ENCODE peak calls at places on chromosomes 1 and 21, in seven cellular contexts. One of them, this sample, is unnamed.

GRCh38 chr1:93394514-93394913 is 48.8 kb downstream of the DR1 start:
- DNase-seq in tibial nerve: no peak
- DNase-seq in heart left ventricle: no peak
- DNase-seq in foreskin fibroblast: peak; percentile 15
- DNase-seq in mammary epithelial cell: no peak
- DNase-seq in epithelial cell of esophagus: peak; percentile 21
- DNase-seq in fibroblast of pulmonary artery: peak; percentile 14
- DNase-seq in this sample: no peak

GRCh38 chr1:185439727-185440415 is 122.8 kb upstream of the IVNS1ABP start:
- DNase-seq in tibial nerve: no peak
- DNase-seq in heart left ventricle: no peak
- DNase-seq in foreskin fibroblast: peak; percentile 91
- DNase-seq in mammary epithelial cell: peak; percentile 89
- DNase-seq in epithelial cell of esophagus: peak; percentile 98
- DNase-seq in fibroblast of pulmonary artery: peak; percentile 70
- DNase-seq in this sample: peak; percentile 67

GRCh38 chr1:54335396-54336056 is 70.7 kb downstream of the SSBP3 start:
- DNase-seq in tibial nerve: peak; percentile 54
- DNase-seq in heart left ventricle: peak; percentile 84
- DNase-seq in foreskin fibroblast: peak; percentile 96
- DNase-seq in mammary epithelial cell: peak; percentile 54
- DNase-seq in epithelial cell of esophagus: peak; percentile 84
- DNase-seq in fibroblast of pulmonary artery: peak; percentile 97
- DNase-seq in this sample: peak; percentile 84

GRCh38 chr1:94983343-94983742 is 56.4 kb upstream of the CNN3 start:
- DNase-seq in tibial nerve: no peak
- DNase-seq in heart left ventricle: no peak
- DNase-seq in foreskin fibroblast: peak; percentile 77
- DNase-seq in mammary epithelial cell: peak; percentile 56
- DNase-seq in epithelial cell of esophagus: peak; percentile 89
- DNase-seq in fibroblast of pulmonary artery: peak; percentile 71
- DNase-seq in this sample: peak; percentile 83

GRCh38 chr1:16175610-16176553 is 20.0 kb upstream of the EPHA2 start:
- DNase-seq in tibial nerve: peak; percentile 86
- DNase-seq in heart left ventricle: peak; percentile 92
- DNase-seq in foreskin fibroblast: peak; percentile 97
- DNase-seq in mammary epithelial cell: peak; percentile 77
- DNase-seq in epithelial cell of esophagus: peak; percentile 69
- DNase-seq in fibroblast of pulmonary artery: peak; percentile 87
- DNase-seq in this sample: peak; percentile 92

GRCh38 chr1:108201682-108202081 is 1.5 kb upstream of the SLC25A24 start:
- DNase-seq in tibial nerve: no peak
- DNase-seq in heart left ventricle: no peak
- DNase-seq in foreskin fibroblast: no peak
- DNase-seq in mammary epithelial cell: no peak
- DNase-seq in epithelial cell of esophagus: no peak
- DNase-seq in fibroblast of pulmonary artery: no peak
- DNase-seq in this sample: no peak

GRCh38 chr21:30714436-30714835 is 4.1 kb downstream of the KRTAP21-3 start:
- DNase-seq in tibial nerve: no peak
- DNase-seq in heart left ventricle: no peak
- DNase-seq in foreskin fibroblast: no peak
- DNase-seq in mammary epithelial cell: peak; percentile 70
- DNase-seq in epithelial cell of esophagus: no peak
- DNase-seq in fibroblast of pulmonary artery: no peak
- DNase-seq in this sample: no peak

GRCh38 chr1:153752561-153753195 is 22.5 kb upstream of the SLC27A3 start:
- DNase-seq in tibial nerve: no peak
- DNase-seq in heart left ventricle: no peak
- DNase-seq in foreskin fibroblast: peak; percentile 59
- DNase-seq in mammary epithelial cell: no peak
- DNase-seq in epithelial cell of esophagus: no peak
- DNase-seq in fibroblast of pulmonary artery: peak; percentile 97
- DNase-seq in this sample: peak; percentile 89

GRCh38 chr1:203992440-203992839 is 80.5 kb upstream of the SOX13 start:
- DNase-seq in tibial nerve: no peak
- DNase-seq in heart left ventricle: no peak
- DNase-seq in foreskin fibroblast: no peak
- DNase-seq in mammary epithelial cell: peak; percentile 10
- DNase-seq in epithelial cell of esophagus: no peak
- DNase-seq in fibroblast of pulmonary artery: peak; percentile 63
- DNase-seq in this sample: peak; percentile 13

GRCh38 chr1:53047737-53048344 is 14.2 kb upstream of the PODN start:
- DNase-seq in tibial nerve: no peak
- DNase-seq in heart left ventricle: no peak
- DNase-seq in foreskin fibroblast: peak; percentile 79
- DNase-seq in mammary epithelial cell: peak; percentile 33
- DNase-seq in epithelial cell of esophagus: peak; percentile 77
- DNase-seq in fibroblast of pulmonary artery: peak; percentile 79
- DNase-seq in this sample: peak; percentile 73

GRCh38 chr1:61552630-61553029 is 172.3 kb downstream of the TM2D1 start:
- DNase-seq in tibial nerve: no peak
- DNase-seq in heart left ventricle: no peak
- DNase-seq in foreskin fibroblast: no peak
- DNase-seq in mammary epithelial cell: no peak
- DNase-seq in epithelial cell of esophagus: no peak
- DNase-seq in fibroblast of pulmonary artery: no peak
- DNase-seq in this sample: no peak

GRCh38 chr1:118338991-118339390 is 154.0 kb upstream of the SPAG17 start:
- DNase-seq in tibial nerve: no peak
- DNase-seq in heart left ventricle: no peak
- DNase-seq in foreskin fibroblast: peak; percentile 16
- DNase-seq in mammary epithelial cell: no peak
- DNase-seq in epithelial cell of esophagus: no peak
- DNase-seq in fibroblast of pulmonary artery: no peak
- DNase-seq in this sample: no peak

GRCh38 chr1:204837440-204838084 is 33.1 kb upstream of the NFASC start:
- DNase-seq in tibial nerve: no peak
- DNase-seq in heart left ventricle: no peak
- DNase-seq in foreskin fibroblast: peak; percentile 76
- DNase-seq in mammary epithelial cell: peak; percentile 38
- DNase-seq in epithelial cell of esophagus: peak; percentile 66
- DNase-seq in fibroblast of pulmonary artery: peak; percentile 71
- DNase-seq in this sample: peak; percentile 67

GRCh38 chr1:36248250-36248894 is 24.1 kb downstream of the THRAP3 start:
- DNase-seq in tibial nerve: no peak
- DNase-seq in heart left ventricle: no peak
- DNase-seq in foreskin fibroblast: peak; percentile 92
- DNase-seq in mammary epithelial cell: peak; percentile 85
- DNase-seq in epithelial cell of esophagus: peak; percentile 88
- DNase-seq in fibroblast of pulmonary artery: peak; percentile 94
- DNase-seq in this sample: peak; percentile 95

GRCh38 chr1:218058730-218059129 is 226.4 kb upstream of the RRP15 start:
- DNase-seq in tibial nerve: no peak
- DNase-seq in heart left ventricle: no peak
- DNase-seq in foreskin fibroblast: no peak
- DNase-seq in mammary epithelial cell: peak; percentile 16
- DNase-seq in epithelial cell of esophagus: no peak
- DNase-seq in fibroblast of pulmonary artery: no peak
- DNase-seq in this sample: no peak

GRCh38 chr1:156618853-156619581 is at the start of gene HAPLN2:
- DNase-seq in tibial nerve: no peak
- DNase-seq in heart left ventricle: no peak
- DNase-seq in foreskin fibroblast: peak; percentile 32
- DNase-seq in mammary epithelial cell: no peak
- DNase-seq in epithelial cell of esophagus: peak; percentile 46
- DNase-seq in fibroblast of pulmonary artery: peak; percentile 23
- DNase-seq in this sample: peak; percentile 30
- H3K4me3 ChIP-seq in tibial nerve: no peak within 1 kb of the TSS
- H3K4me3 ChIP-seq in heart left ventricle: no peak within 1 kb of the TSS
- H3K4me3 ChIP-seq in foreskin fibroblast: no peak within 1 kb of the TSS
- H3K4me3 ChIP-seq in mammary epithelial cell: no peak within 1 kb of the TSS
- H3K4me3 ChIP-seq in epithelial cell of esophagus: no peak within 1 kb of the TSS
- H3K4me3 ChIP-seq in fibroblast of pulmonary artery: no peak within 1 kb of the TSS
- H3K4me3 ChIP-seq in this sample: no peak within 1 kb of the TSS

DNA sequence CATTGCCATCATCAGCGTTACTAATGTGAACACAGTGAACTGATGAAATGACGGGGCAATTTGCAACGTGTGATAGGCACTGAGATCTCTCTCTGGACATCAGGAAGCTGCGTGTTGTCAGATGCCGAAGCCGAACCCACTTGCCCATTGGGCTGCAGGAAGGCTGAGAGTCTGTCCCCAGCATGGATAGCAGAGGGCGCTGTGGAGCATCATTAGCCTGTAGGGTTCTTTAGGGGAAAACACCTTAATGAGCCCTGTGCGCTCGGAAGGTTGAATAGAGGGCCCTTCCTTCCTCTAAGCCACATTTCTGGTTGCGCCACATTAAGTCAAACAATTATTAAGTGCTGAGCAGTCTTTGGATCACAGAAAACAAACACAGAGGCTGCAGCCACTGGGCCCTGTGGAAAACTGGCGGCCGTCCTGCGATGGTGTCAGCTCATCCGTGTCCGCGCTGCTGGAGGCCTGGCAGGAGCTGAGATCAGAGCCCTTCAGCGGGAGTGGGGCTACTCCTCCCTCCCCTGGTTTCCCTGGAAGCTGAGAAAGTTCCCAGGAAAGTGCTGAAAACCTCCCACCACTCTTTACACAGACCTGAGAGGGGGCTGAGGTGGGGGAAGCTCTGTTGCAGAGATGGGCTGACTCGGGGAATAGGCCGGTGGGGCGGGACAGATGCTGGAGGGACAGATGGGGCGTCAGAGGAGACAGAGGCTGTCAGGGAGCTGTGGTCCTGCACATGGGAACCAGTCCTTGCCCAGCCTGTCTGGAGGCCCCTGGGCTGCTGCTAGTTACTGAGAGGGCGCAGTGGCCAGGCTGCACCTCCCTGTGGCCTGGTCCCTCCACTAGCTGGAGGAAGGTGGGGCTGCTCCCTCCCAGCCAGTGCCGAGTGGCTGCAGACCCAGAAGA is 12.7 kb downstream of the TFF2 start:
- DNase-seq in tibial nerve: peak; percentile 42
- DNase-seq in heart left ventricle: peak; percentile 53
- DNase-seq in foreskin fibroblast: peak; percentile 4
- DNase-seq in mammary epithelial cell: no peak
- DNase-seq in epithelial cell of esophagus: peak; percentile 84
- DNase-seq in fibroblast of pulmonary artery: peak; percentile 61
- DNase-seq in this sample: peak; percentile 75
- TF ChIP-seq CTCF in tibial nerve: peak; percentile 46
- TF ChIP-seq CTCF in heart left ventricle: peak; percentile 42
- TF ChIP-seq CTCF in foreskin fibroblast: peak; percentile 30
- TF ChIP-seq CTCF in mammary epithelial cell: peak; percentile 32
- TF ChIP-seq CTCF in epithelial cell of esophagus: peak; percentile 87
- TF ChIP-seq CTCF in fibroblast of pulmonary artery: peak; percentile 73
- TF ChIP-seq CTCF in this sample: peak; percentile 84

GRCh38 chr1:226704169-226704921 is 34.7 kb downstream of the ITPKB start:
- DNase-seq in tibial nerve: no peak
- DNase-seq in heart left ventricle: no peak
- DNase-seq in foreskin fibroblast: no peak
- DNase-seq in mammary epithelial cell: no peak
- DNase-seq in epithelial cell of esophagus: no peak
- DNase-seq in fibroblast of pulmonary artery: no peak
- DNase-seq in this sample: no peak
- H3K4me3 ChIP-seq in tibial nerve: no peak overlapping the region
- H3K4me3 ChIP-seq in heart left ventricle: peak overlapping the region; percentile 80
- H3K4me3 ChIP-seq in foreskin fibroblast: no peak overlapping the region
- H3K4me3 ChIP-seq in mammary epithelial cell: no peak overlapping the region
- H3K4me3 ChIP-seq in epithelial cell of esophagus: no peak overlapping the region
- H3K4me3 ChIP-seq in fibroblast of pulmonary artery: no peak overlapping the region
- H3K4me3 ChIP-seq in this sample: no peak overlapping the region

GRCh38 chr1:201793306-201793925 is 35.5 kb upstream of the IPO9 start:
- DNase-seq in tibial nerve: no peak
- DNase-seq in heart left ventricle: no peak
- DNase-seq in foreskin fibroblast: no peak
- DNase-seq in mammary epithelial cell: no peak
- DNase-seq in epithelial cell of esophagus: no peak
- DNase-seq in fibroblast of pulmonary artery: no peak
- DNase-seq in this sample: no peak
- TF ChIP-seq CTCF in tibial nerve: no peak
- TF ChIP-seq CTCF in heart left ventricle: no peak
- TF ChIP-seq CTCF in foreskin fibroblast: no peak
- TF ChIP-seq CTCF in mammary epithelial cell: no peak
- TF ChIP-seq CTCF in epithelial cell of esophagus: no peak
- TF ChIP-seq CTCF in fibroblast of pulmonary artery: no peak
- TF ChIP-seq CTCF in this sample: no peak

GRCh38 chr1:38962560-38962959 is 20.9 kb upstream of the RHBDL2 start:
- DNase-seq in tibial nerve: no peak
- DNase-seq in heart left ventricle: no peak
- DNase-seq in foreskin fibroblast: peak; percentile 81
- DNase-seq in mammary epithelial cell: no peak
- DNase-seq in epithelial cell of esophagus: peak; percentile 42
- DNase-seq in fibroblast of pulmonary artery: peak; percentile 36
- DNase-seq in this sample: no peak
- H3K4me3 ChIP-seq in tibial nerve: no peak overlapping the region
- H3K4me3 ChIP-seq in heart left ventricle: no peak overlapping the region
- H3K4me3 ChIP-seq in foreskin fibroblast: no peak overlapping the region
- H3K4me3 ChIP-seq in mammary epithelial cell: no peak overlapping the region
- H3K4me3 ChIP-seq in epithelial cell of esophagus: no peak overlapping the region
- H3K4me3 ChIP-seq in fibroblast of pulmonary artery: no peak overlapping the region
- H3K4me3 ChIP-seq in this sample: no peak overlapping the region

This sample was measured in choroid plexus epithelial cell.